ENCODE peak calls at places on chromosomes 5 and 9, in six cellular contexts. One of them, this sample, is unnamed.

GRCh38 chr5:54090495-54091084 is 219.8 kb downstream of the ARL15 start:
- DNase-seq in A549: peak; percentile 72
- DNase-seq in SK-N-SH: no peak
- DNase-seq in GM23338: peak; percentile 27
- DNase-seq in HCT116: peak; percentile 15
- DNase-seq in HepG2: peak; percentile 2
- DNase-seq in this sample: no peak

GRCh38 chr5:79109527-79110492 is 1.8 kb upstream of the BHMT start:
- DNase-seq in SK-N-SH: no peak
- DNase-seq in HepG2: peak; percentile 28
- DNase-seq in HCT116: peak; percentile 29
- DNase-seq in A549: peak; percentile 36
- DNase-seq in GM23338: peak; percentile 78
- DNase-seq in this sample: peak; percentile 16

GRCh38 chr9:1296331-1296730 is 246.2 kb downstream of the DMRT2 start:
- DNase-seq in GM23338: no peak
- DNase-seq in HepG2: no peak
- DNase-seq in SK-N-SH: no peak
- DNase-seq in A549: no peak
- DNase-seq in HCT116: no peak
- DNase-seq in this sample: no peak

GRCh38 chr5:6783787-6784186 is 70.6 kb downstream of the TENT4A start:
- DNase-seq in HepG2: no peak
- DNase-seq in SK-N-SH: no peak
- DNase-seq in A549: no peak
- DNase-seq in HCT116: no peak
- DNase-seq in GM23338: no peak
- DNase-seq in this sample: no peak

GRCh38 chr5:57805170-57805569 is 322.6 kb upstream of the ACTBL2 start:
- DNase-seq in HepG2: no peak
- DNase-seq in GM23338: no peak
- DNase-seq in HCT116: no peak
- DNase-seq in SK-N-SH: no peak
- DNase-seq in A549: no peak
- DNase-seq in this sample: no peak

GRCh38 chr9:12426198-12426864 is 266.9 kb upstream of the TYRP1 start:
- DNase-seq in HCT116: no peak
- DNase-seq in SK-N-SH: no peak
- DNase-seq in HepG2: no peak
- DNase-seq in A549: peak; percentile 24
- DNase-seq in GM23338: peak; percentile 68
- DNase-seq in this sample: no peak

GRCh38 chr9:89955144-89955543 is 350.3 kb downstream of the GADD45G start:
- DNase-seq in SK-N-SH: no peak
- DNase-seq in GM23338: no peak
- DNase-seq in HCT116: no peak
- DNase-seq in A549: no peak
- DNase-seq in HepG2: no peak
- DNase-seq in this sample: no peak

GRCh38 chr5:74094096-74094778 is 468.2 kb downstream of the ARHGEF28 start:
- DNase-seq in A549: no peak
- DNase-seq in HepG2: no peak
- DNase-seq in GM23338: no peak
- DNase-seq in SK-N-SH: peak; percentile 34
- DNase-seq in HCT116: no peak
- DNase-seq in this sample: no peak

GRCh38 chr5:18334949-18335348 is 700.7 kb downstream of the TAF11L14 start:
- DNase-seq in GM23338: no peak
- DNase-seq in A549: no peak
- DNase-seq in HepG2: no peak
- DNase-seq in SK-N-SH: no peak
- DNase-seq in HCT116: no peak
- DNase-seq in this sample: no peak

GRCh38 chr5:142500506-142500905 is 175.7 kb upstream of the SPRY4 start:
- DNase-seq in A549: no peak
- DNase-seq in HepG2: no peak
- DNase-seq in SK-N-SH: no peak
- DNase-seq in HCT116: no peak
- DNase-seq in GM23338: no peak
- DNase-seq in this sample: no peak

GRCh38 chr9:24044576-24044975 is 218.5 kb upstream of the ELAVL2 start:
- DNase-seq in HCT116: no peak
- DNase-seq in HepG2: no peak
- DNase-seq in A549: no peak
- DNase-seq in SK-N-SH: no peak
- DNase-seq in GM23338: no peak
- DNase-seq in this sample: no peak

DNA sequence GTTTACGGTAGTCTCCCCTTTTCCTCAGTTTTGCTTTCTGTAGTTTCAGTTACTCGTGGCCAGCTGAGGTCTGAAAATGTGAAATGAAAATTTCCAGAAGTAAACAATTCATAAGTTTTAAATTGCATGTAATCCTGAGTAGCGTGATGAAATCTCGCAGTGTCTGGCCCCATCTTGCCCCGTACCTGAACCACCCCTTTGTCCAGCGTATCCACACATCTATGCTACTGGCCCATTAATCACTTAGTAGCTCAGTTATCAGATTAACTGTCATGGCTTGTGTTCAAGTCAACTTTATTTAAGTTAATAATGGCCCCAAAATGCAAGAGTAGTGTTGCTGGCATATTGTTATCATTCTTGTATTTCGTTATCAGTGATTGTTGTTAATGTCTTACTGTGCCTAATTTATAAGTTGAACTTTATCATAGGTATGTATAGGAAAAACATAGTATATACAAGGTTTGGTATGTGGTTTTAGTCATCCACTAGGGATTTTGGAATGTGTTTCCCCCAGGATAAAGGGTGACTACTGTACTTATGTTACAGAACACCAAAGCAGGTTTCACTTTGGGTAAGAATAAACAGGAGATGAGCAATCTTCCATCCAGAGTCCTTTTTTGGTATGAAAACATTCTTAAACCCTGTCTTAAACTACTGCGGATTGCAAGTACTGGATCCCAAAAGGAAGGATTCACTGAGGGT is 118.4 kb upstream of the KCNN2 start:
- DNase-seq in HepG2: no peak
- DNase-seq in HCT116: no peak
- DNase-seq in GM23338: no peak
- DNase-seq in A549: no peak
- DNase-seq in SK-N-SH: no peak
- DNase-seq in this sample: no peak
- TF ChIP-seq REST in HepG2: no peak
- TF ChIP-seq REST in HCT116: no peak
- TF ChIP-seq REST in GM23338: no peak
- TF ChIP-seq REST in A549: no peak
- TF ChIP-seq REST in SK-N-SH: no peak
- TF ChIP-seq REST in this sample: no peak

DNA sequence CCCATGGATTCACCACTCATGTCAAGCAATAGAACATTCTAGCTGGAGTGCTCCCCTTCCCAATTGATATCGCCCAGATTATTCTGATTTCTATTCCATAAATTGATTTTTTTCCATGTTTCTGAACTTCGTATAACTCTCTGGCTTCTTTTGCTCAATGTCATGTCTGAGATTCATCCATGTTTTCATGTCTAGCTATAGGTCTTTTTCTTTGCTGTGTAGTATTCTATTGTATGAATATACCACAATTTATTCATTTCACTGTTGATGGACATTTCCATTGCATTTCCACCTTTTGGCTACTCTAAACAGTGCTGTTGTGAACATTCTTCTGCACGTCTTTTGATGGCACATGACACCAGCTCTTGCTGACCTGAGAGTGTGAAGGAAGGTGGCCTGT is 19.6 kb downstream of the PTPA start:
- DNase-seq in A549: no peak
- DNase-seq in GM23338: no peak
- DNase-seq in HepG2: no peak
- DNase-seq in HCT116: no peak
- DNase-seq in SK-N-SH: no peak
- DNase-seq in this sample: no peak
- TF ChIP-seq REST in A549: no peak
- TF ChIP-seq REST in GM23338: no peak
- TF ChIP-seq REST in HepG2: no peak
- TF ChIP-seq REST in HCT116: no peak
- TF ChIP-seq REST in SK-N-SH: no peak
- TF ChIP-seq REST in this sample: no peak

GRCh38 chr5:93925321-93925720 is 183.9 kb upstream of the POU5F2 start:
- DNase-seq in HepG2: no peak
- DNase-seq in SK-N-SH: no peak
- DNase-seq in HCT116: no peak
- DNase-seq in GM23338: no peak
- DNase-seq in A549: peak; percentile 8
- DNase-seq in this sample: no peak

GRCh38 chr5:93926831-93927600 is 185.6 kb upstream of the POU5F2 start:
- DNase-seq in HepG2: no peak
- DNase-seq in A549: no peak
- DNase-seq in GM23338: no peak
- DNase-seq in HCT116: no peak
- DNase-seq in SK-N-SH: no peak
- DNase-seq in this sample: no peak

GRCh38 chr5:93930098-93930497 is 188.7 kb upstream of the POU5F2 start:
- DNase-seq in HCT116: no peak
- DNase-seq in SK-N-SH: peak; percentile 40
- DNase-seq in GM23338: no peak
- DNase-seq in HepG2: no peak
- DNase-seq in A549: no peak
- DNase-seq in this sample: no peak

GRCh38 chr5:93924628-93925027 is 183.2 kb upstream of the POU5F2 start:
- DNase-seq in HepG2: no peak
- DNase-seq in GM23338: no peak
- DNase-seq in A549: no peak
- DNase-seq in HCT116: no peak
- DNase-seq in SK-N-SH: no peak
- DNase-seq in this sample: no peak

DNA sequence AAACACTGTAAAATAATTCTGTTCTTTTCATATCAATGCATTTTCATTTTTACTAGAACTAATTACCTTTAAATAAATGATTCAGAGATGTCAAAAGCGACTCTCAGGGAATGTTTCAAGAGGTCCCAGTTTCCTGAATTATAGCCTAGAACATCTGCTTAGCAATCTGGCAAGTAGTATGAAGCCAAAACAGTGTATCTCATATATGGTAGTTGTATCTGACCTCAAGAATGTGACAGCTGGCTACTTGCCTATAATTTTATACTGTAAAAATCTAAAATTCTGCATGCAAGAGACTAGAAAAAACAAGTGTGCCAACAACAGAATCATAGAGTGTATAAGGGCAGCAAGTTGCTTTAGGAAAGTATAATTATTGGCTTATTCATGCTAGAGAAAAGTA is 187.7 kb upstream of the POU5F2 start:
- DNase-seq in A549: no peak
- DNase-seq in SK-N-SH: no peak
- DNase-seq in HCT116: no peak
- DNase-seq in HepG2: no peak
- DNase-seq in GM23338: no peak
- DNase-seq in this sample: no peak
- TF ChIP-seq REST in A549: no peak
- TF ChIP-seq REST in SK-N-SH: no peak
- TF ChIP-seq REST in HCT116: no peak
- TF ChIP-seq REST in HepG2: no peak
- TF ChIP-seq REST in GM23338: no peak
- TF ChIP-seq REST in this sample: no peak

GRCh38 chr9:121909111-121909510 is 184.0 kb downstream of the TTLL11 start:
- DNase-seq in SK-N-SH: no peak
- DNase-seq in HepG2: no peak
- DNase-seq in GM23338: no peak
- DNase-seq in A549: no peak
- DNase-seq in HCT116: no peak
- DNase-seq in this sample: no peak

GRCh38 chr9:121914017-121914595 is 179.0 kb downstream of the TTLL11 start:
- DNase-seq in SK-N-SH: no peak
- DNase-seq in HCT116: no peak
- DNase-seq in GM23338: no peak
- DNase-seq in HepG2: no peak
- DNase-seq in A549: no peak
- DNase-seq in this sample: no peak

GRCh38 chr9:121912812-121913627 is 180.1 kb downstream of the TTLL11 start:
- DNase-seq in GM23338: no peak
- DNase-seq in HepG2: no peak
- DNase-seq in SK-N-SH: no peak
- DNase-seq in HCT116: no peak
- DNase-seq in A549: peak; percentile 14
- DNase-seq in this sample: no peak

GRCh38 chr9:121914604-121915303 is 178.4 kb downstream of the TTLL11 start:
- DNase-seq in SK-N-SH: no peak
- DNase-seq in HCT116: no peak
- DNase-seq in GM23338: no peak
- DNase-seq in HepG2: no peak
- DNase-seq in A549: no peak
- DNase-seq in this sample: no peak

DNA sequence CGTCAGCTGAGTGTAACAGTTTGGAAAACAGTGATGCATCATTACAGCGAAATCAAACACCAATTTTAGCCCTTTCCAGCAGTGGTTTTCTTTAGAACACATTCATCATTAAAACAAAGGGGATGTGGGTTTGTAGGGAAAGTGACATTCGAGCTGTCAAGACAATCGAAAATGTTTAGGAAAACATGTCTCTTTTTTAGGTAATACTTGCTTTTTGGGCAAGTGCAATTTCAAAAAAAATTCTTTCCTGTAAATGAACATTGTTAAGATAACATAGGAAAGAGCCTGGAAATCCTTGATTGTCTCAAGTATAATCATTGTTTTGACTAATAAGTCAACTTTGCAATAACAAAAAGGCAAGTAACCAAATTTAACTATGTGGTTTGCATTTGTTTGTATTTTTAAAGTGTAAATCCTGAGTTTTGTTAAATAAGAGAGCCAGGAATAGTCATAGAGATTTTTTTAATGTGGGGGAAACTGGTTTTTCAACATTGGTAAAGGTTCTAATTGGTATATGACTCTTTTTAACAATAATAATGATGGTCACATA is 182.5 kb downstream of the TTLL11 start:
- DNase-seq in SK-N-SH: no peak
- DNase-seq in HCT116: no peak
- DNase-seq in GM23338: no peak
- DNase-seq in A549: no peak
- DNase-seq in HepG2: no peak
- DNase-seq in this sample: no peak
- TF ChIP-seq REST in SK-N-SH: no peak
- TF ChIP-seq REST in HCT116: no peak
- TF ChIP-seq REST in GM23338: no peak
- TF ChIP-seq REST in A549: no peak
- TF ChIP-seq REST in HepG2: no peak
- TF ChIP-seq REST in this sample: no peak

GRCh38 chr9:108634164-108634563 is 221.6 kb downstream of the ACTL7B start:
- DNase-seq in HCT116: peak; percentile 12
- DNase-seq in SK-N-SH: no peak
- DNase-seq in GM23338: no peak
- DNase-seq in A549: peak; percentile 24
- DNase-seq in HepG2: no peak
- DNase-seq in this sample: no peak
- TF ChIP-seq REST in HCT116: no peak
- TF ChIP-seq REST in SK-N-SH: no peak
- TF ChIP-seq REST in GM23338: no peak
- TF ChIP-seq REST in A549: no peak
- TF ChIP-seq REST in HepG2: no peak
- TF ChIP-seq REST in this sample: no peak

DNA sequence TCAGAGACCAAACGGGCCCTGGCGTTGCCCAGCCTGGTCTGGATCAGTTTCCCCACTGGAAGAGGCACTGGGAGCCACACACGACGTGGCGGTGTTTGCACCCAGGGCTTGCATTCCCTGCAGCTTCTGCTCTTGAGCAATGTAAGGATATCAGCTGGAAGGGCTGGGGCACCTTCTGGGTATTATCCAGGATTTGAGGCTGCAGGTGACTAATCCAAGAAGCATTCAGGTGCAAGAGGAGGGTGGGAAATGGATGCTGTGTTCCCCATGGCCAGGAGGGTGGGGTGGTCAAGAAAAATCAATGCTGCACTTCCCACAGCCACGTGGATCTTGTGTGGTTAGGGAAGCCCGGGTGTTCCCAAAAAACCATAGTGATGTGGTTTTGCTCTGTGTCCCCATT is 430.9 kb downstream of the IRX2 start:
- DNase-seq in HCT116: no peak
- DNase-seq in A549: no peak
- DNase-seq in SK-N-SH: no peak
- DNase-seq in HepG2: no peak
- DNase-seq in GM23338: no peak
- DNase-seq in this sample: no peak
- TF ChIP-seq REST in HCT116: no peak
- TF ChIP-seq REST in A549: no peak
- TF ChIP-seq REST in SK-N-SH: no peak
- TF ChIP-seq REST in HepG2: no peak
- TF ChIP-seq REST in GM23338: no peak
- TF ChIP-seq REST in this sample: no peak